ENCODE peak calls at places on chromosomes 4 and X, in nine cellular contexts. One of them, this sample, is unnamed.

GRCh38 chr4:30610361-30610760 is 109.8 kb upstream of the PCDH7 start:
- DNase-seq in AG08396: no peak
- DNase-seq in HEK293T: no peak
- DNase-seq in activated CD4-positive, alpha-beta T cell treated with anti-CD3 and anti-CD28 coated beads for 24 hours: no peak
- DNase-seq in AG09309: no peak
- DNase-seq in substantia nigra: no peak
- DNase-seq in lower leg skin: no peak
- DNase-seq in NCI-H1092: no peak
- DNase-seq in BJ: no peak
- DNase-seq in this sample: no peak

GRCh38 chrX:9902651-9903050 is 64.5 kb upstream of the CLDN34 start:
- DNase-seq in AG08396: no peak
- DNase-seq in BJ: no peak
- DNase-seq in NCI-H1092: no peak
- DNase-seq in HEK293T: no peak
- DNase-seq in activated CD4-positive, alpha-beta T cell treated with anti-CD3 and anti-CD28 coated beads for 24 hours: no peak
- DNase-seq in lower leg skin: no peak
- DNase-seq in AG09309: no peak
- DNase-seq in substantia nigra: no peak
- DNase-seq in this sample: peak

GRCh38 chrX:373641-374471 is 12.9 kb downstream of the PPP2R3B start:
- DNase-seq in AG08396: peak
- DNase-seq in activated CD4-positive, alpha-beta T cell treated with anti-CD3 and anti-CD28 coated beads for 24 hours: peak
- DNase-seq in BJ: no peak
- DNase-seq in NCI-H1092: no peak
- DNase-seq in HEK293T: no peak
- DNase-seq in AG09309: no peak
- DNase-seq in lower leg skin: no peak
- DNase-seq in substantia nigra: no peak
- DNase-seq in this sample: no peak

GRCh38 chr4:6751611-6752485 is 30.7 kb upstream of the KIAA0232 start:
- DNase-seq in AG09309: no peak
- DNase-seq in lower leg skin: no peak
- DNase-seq in substantia nigra: no peak
- DNase-seq in HEK293T: no peak
- DNase-seq in NCI-H1092: no peak
- DNase-seq in AG08396: no peak
- DNase-seq in activated CD4-positive, alpha-beta T cell treated with anti-CD3 and anti-CD28 coated beads for 24 hours: no peak
- DNase-seq in BJ: no peak
- DNase-seq in this sample: no peak

GRCh38 chrX:50617183-50617582 is 146.6 kb upstream of the DGKK start:
- DNase-seq in BJ: no peak
- DNase-seq in HEK293T: no peak
- DNase-seq in AG09309: no peak
- DNase-seq in activated CD4-positive, alpha-beta T cell treated with anti-CD3 and anti-CD28 coated beads for 24 hours: no peak
- DNase-seq in lower leg skin: no peak
- DNase-seq in substantia nigra: no peak
- DNase-seq in NCI-H1092: no peak
- DNase-seq in AG08396: no peak
- DNase-seq in this sample: no peak

GRCh38 chr4:11416071-11416766 is 12.5 kb downstream of the HS3ST1 start:
- DNase-seq in AG08396: no peak
- DNase-seq in NCI-H1092: no peak
- DNase-seq in HEK293T: no peak
- DNase-seq in activated CD4-positive, alpha-beta T cell treated with anti-CD3 and anti-CD28 coated beads for 24 hours: no peak
- DNase-seq in AG09309: no peak
- DNase-seq in BJ: no peak
- DNase-seq in lower leg skin: no peak
- DNase-seq in substantia nigra: no peak
- DNase-seq in this sample: no peak

GRCh38 chrX:129980540-129981206 is 1.8 kb upstream of the BCORL1 start:
- DNase-seq in BJ: no peak
- DNase-seq in substantia nigra: peak
- DNase-seq in lower leg skin: no peak
- DNase-seq in AG09309: no peak
- DNase-seq in activated CD4-positive, alpha-beta T cell treated with anti-CD3 and anti-CD28 coated beads for 24 hours: no peak
- DNase-seq in NCI-H1092: no peak
- DNase-seq in AG08396: no peak
- DNase-seq in HEK293T: no peak
- DNase-seq in this sample: no peak

GRCh38 chrX:9573282-9574106 is 108.6 kb downstream of the TBL1X start:
- DNase-seq in NCI-H1092: peak
- DNase-seq in AG08396: no peak
- DNase-seq in HEK293T: no peak
- DNase-seq in substantia nigra: no peak
- DNase-seq in lower leg skin: no peak
- DNase-seq in BJ: no peak
- DNase-seq in AG09309: no peak
- DNase-seq in activated CD4-positive, alpha-beta T cell treated with anti-CD3 and anti-CD28 coated beads for 24 hours: no peak
- DNase-seq in this sample: no peak

GRCh38 chr4:37603070-37603468 is 83.1 kb downstream of the RELL1 start:
- DNase-seq in AG09309: peak
- DNase-seq in BJ: no peak
- DNase-seq in substantia nigra: peak
- DNase-seq in HEK293T: peak
- DNase-seq in lower leg skin: peak
- DNase-seq in AG08396: peak
- DNase-seq in activated CD4-positive, alpha-beta T cell treated with anti-CD3 and anti-CD28 coated beads for 24 hours: peak
- DNase-seq in NCI-H1092: peak
- DNase-seq in this sample: peak

GRCh38 chr4:118279328-118279727 is 73.5 kb downstream of the PRSS12 start:
- DNase-seq in NCI-H1092: no peak
- DNase-seq in lower leg skin: no peak
- DNase-seq in activated CD4-positive, alpha-beta T cell treated with anti-CD3 and anti-CD28 coated beads for 24 hours: no peak
- DNase-seq in AG08396: no peak
- DNase-seq in substantia nigra: no peak
- DNase-seq in BJ: no peak
- DNase-seq in HEK293T: no peak
- DNase-seq in AG09309: no peak
- DNase-seq in this sample: no peak

This sample was measured in nucleus accumbens.